ENCODE peak calls at places on chromosomes 12 and 14, in six cellular contexts. E is GM23338, Z is HL-60, A is HepG2, K is K562, G is Panc1. R is an unnamed sample.

GRCh38 chr14:37047996-37048395 is 124.4 kb downstream of the SLC25A21 start:
- DNase-seq in E (no peak), Z (no peak), A (no peak), K (no peak), G (no peak), R (no peak)

GRCh38 chr12:116882742-116883141 is 1.5 kb upstream of the HRK start:
- DNase-seq in E (peak; percentile 71), Z (no peak), A (no peak), K (no peak), G (no peak), R (peak; percentile 75)

GRCh38 chr14:105083926-105084685 is 18.9 kb upstream of the GPR132 start:
- DNase-seq in E (no peak), Z (no peak), A (no peak), K (no peak), G (no peak), R (no peak)

GRCh38 chr12:69154585-69155363 is 84.6 kb upstream of the CPSF6 start:
- DNase-seq in E (peak; percentile 91), Z (peak; percentile 70), A (peak; percentile 60), K (peak; percentile 69), G (peak; percentile 38), R (peak; percentile 62)

GRCh38 chr12:92538970-92539749 is 163.6 kb upstream of the PLEKHG7 start:
- DNase-seq in E (no peak), Z (peak; percentile 79), A (no peak), K (no peak), G (no peak), R (peak; percentile 58)

GRCh38 chr14:105894978-105895881 is 368.8 kb downstream of the TMEM121 start:
- DNase-seq in E (no peak), Z (no peak), A (no peak), K (peak; percentile 1), G (no peak), R (no peak)

GRCh38 chr12:6423267-6424007 is 21.3 kb upstream of the CD27 start:
- DNase-seq in E (peak; percentile 97), Z (peak; percentile 85), A (peak; percentile 81), K (peak; percentile 75), G (peak; percentile 56), R (peak; percentile 93)

GRCh38 chr14:91755560-91755959 is 23.7 kb upstream of the CATSPERB start:
- DNase-seq in E (no peak), Z (no peak), A (peak; percentile 76), K (no peak), G (no peak), R (peak; percentile 74)

GRCh38 chr12:91133871-91134270 is 22.6 kb upstream of the LUM start:
- DNase-seq in E (no peak), Z (no peak), A (no peak), K (no peak), G (no peak), R (no peak)

GRCh38 chr14:23621204-23621931 is 14.8 kb upstream of the DHRS2 start:
- DNase-seq in E (no peak), Z (no peak), A (no peak), K (no peak), G (no peak), R (no peak)

GRCh38 chr12:112029326-112029725 is 16.1 kb downstream of the ERP29 start:
- DNase-seq in E (no peak), Z (peak; percentile 63), A (no peak), K (no peak), G (no peak), R (no peak)

GRCh38 chr12:62769076-62769619 is 165.8 kb downstream of the PPM1H start:
- DNase-seq in E (no peak), Z (no peak), A (no peak), K (no peak), G (no peak), R (no peak)

GRCh38 chr14:80393766-80394165 is 182.5 kb upstream of the DIO2 start:
- DNase-seq in E (no peak), Z (no peak), A (no peak), K (no peak), G (no peak), R (no peak)

GRCh38 chr12:23380419-23381100 is 568.9 kb downstream of the SOX5 start:
- DNase-seq in E (no peak), Z (no peak), A (no peak), K (no peak), G (no peak), R (no peak)

GRCh38 chr12:49293056-49293956 is 1.6 kb upstream of the PRPH start:
- DNase-seq in E (peak; percentile 72), Z (no peak), A (no peak), K (no peak), G (no peak), R (no peak)

GRCh38 chr12:31929140-31929526 is 30.1 kb upstream of the RESF1 start:
- DNase-seq in E (no peak), Z (no peak), A (no peak), K (no peak), G (no peak), R (no peak)

GRCh38 chr14:22333408-22334274 is 255.4 kb downstream of the DAD1 start:
- DNase-seq in E (peak; percentile 34), Z (no peak), A (peak; percentile 91), K (peak; percentile 15), G (peak; percentile 76), R (peak; percentile 73)

GRCh38 chr12:94148841-94149780 is 734 bp downstream of the PLXNC1 start:
- DNase-seq in E (peak; percentile 75), Z (peak; percentile 50), A (no peak), K (no peak), G (no peak), R (peak; percentile 34)

GRCh38 chr12:116432321-116432750 is 126.8 kb upstream of the MAP1LC3B2 start:
- DNase-seq in E (no peak), Z (no peak), A (no peak), K (no peak), G (no peak), R (no peak)

GRCh38 chr14:101791919-101792572 is 30.5 kb downstream of the PPP2R5C start:
- DNase-seq in E (no peak), Z (peak; percentile 26), A (no peak), K (no peak), G (no peak), R (no peak)

GRCh38 chr12:27361372-27361771 is 28.7 kb downstream of the BMAL2 start:
- DNase-seq in E (no peak), Z (no peak), A (no peak), K (no peak), G (no peak), R (no peak)

GRCh38 chr12:27355979-27356378 is 23.3 kb downstream of the BMAL2 start:
- DNase-seq in E (no peak), Z (no peak), A (no peak), K (no peak), G (no peak), R (no peak)

GRCh38 chr12:27355486-27355885 is 22.9 kb downstream of the BMAL2 start:
- DNase-seq in E (no peak), Z (no peak), A (no peak), K (no peak), G (no peak), R (no peak)

DNA sequence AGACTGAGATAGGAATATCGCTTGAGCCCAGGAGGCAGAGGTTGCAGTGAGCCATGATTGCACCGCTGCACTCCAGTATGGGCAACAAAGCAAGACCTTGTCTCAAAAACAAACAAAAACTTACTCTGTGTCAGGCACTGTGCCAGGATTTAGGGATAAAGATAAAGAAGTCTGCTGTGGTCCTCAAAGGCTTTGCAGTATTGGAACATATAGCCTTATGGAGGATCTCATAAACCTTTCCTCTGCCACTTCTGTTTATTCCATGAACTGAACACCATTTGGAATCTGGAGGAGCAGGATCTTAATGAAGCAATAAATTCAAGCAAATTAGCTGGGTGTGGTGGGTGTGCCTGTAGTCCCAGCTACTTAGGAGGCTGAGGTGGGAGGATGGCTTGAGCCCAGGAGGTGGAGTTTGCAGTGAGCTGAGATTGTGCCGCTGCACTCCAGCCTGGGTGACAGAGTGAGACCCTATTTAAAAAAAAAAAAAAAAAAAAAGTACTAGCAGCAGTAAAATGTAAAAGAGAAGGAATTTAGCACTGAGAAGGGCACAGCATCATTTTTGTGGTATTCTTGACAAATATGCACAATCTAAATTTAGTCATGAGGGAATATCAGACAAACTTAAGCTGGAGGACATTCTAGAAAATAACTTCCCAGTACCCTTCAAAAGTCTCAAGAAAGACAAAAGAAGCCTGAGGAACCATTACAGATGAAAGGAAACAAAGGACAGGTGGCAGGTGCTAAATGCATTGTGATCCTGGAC is 27.1 kb downstream of the BMAL2 start:
- DNase-seq in E (no peak), Z (no peak), A (peak; percentile 60), K (no peak), G (no peak), R (no peak)
- TF ChIP-seq REST in E (no peak), Z (no peak), A (no peak), K (no peak), G (no peak), R (no peak)

GRCh38 chr12:107503851-107504502 is 181.6 kb upstream of the PWP1 start:
- DNase-seq in E (no peak), Z (no peak), A (no peak), K (no peak), G (no peak), R (no peak)
- TF ChIP-seq REST in E (no peak), Z (no peak), A (no peak), K (no peak), G (no peak), R (no peak)

GRCh38 chr14:60215127-60215444 is 33.9 kb upstream of the PPM1A start:
- DNase-seq in E (no peak), Z (no peak), A (no peak), K (no peak), G (no peak), R (no peak)
- TF ChIP-seq REST in E (no peak), Z (no peak), A (no peak), K (no peak), G (no peak), R (no peak)

GRCh38 chr12:87848248-87848868 is 180.8 kb downstream of the C12orf50 start:
- DNase-seq in E (peak; percentile 69), Z (peak; percentile 20), A (peak; percentile 25), K (peak; percentile 20), G (peak; percentile 38), R (peak; percentile 21)
- TF ChIP-seq REST in E (no peak), Z (no peak), A (no peak), K (no peak), G (no peak), R (no peak)

DNA sequence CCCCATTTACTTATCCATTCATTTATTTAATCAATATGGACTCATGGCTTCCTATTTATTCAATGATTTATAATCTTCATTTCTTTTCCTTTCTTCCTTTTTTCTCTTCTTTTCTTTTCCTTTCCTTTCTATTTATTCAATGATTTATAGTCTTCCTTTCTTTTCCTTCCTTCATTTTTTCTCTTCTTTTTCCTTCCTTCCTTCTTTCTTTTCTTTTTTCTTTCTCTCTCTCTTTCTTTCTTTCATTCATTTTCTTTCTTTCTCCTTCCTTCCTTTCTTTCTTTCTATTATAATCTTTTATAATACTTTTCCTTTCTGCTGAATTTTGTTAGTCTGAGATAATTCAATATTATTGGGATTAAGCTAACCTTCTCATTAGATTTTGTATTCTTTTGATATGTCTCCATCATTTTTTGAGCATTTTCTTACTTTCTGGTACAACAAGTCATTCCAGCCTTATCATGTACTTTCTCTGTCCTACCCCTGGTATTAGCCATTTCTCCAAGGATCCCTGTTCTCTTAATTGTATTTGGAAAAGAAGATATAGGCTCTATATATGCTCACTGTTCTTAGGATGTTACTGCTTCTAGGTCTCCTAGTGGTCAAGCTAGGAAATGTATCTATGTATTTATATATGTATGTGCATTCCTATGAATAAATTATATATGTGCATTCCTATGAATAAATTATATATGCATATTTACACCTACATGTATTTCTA is 12.1 kb downstream of the LACRT start:
- DNase-seq in E (peak; percentile 22), Z (no peak), A (no peak), K (no peak), G (no peak), R (no peak)
- TF ChIP-seq REST in E (no peak), Z (no peak), A (no peak), K (no peak), G (no peak), R (no peak)

GRCh38 chr14:68987653-68988036 is 8.5 kb upstream of the ACTN1 start:
- DNase-seq in E (peak; percentile 78), Z (no peak), A (no peak), K (peak; percentile 59), G (no peak), R (peak; percentile 25)
- TF ChIP-seq REST in E (no peak), Z (no peak), A (no peak), K (no peak), G (no peak), R (no peak)

R was measured in A549.